ENCODE peak calls at places on chromosomes 2 and 18, in four cellular contexts. One of them, this sample, is unnamed.

GRCh38 chr2:30410217-30410616 is 36.8 kb upstream of the LCLAT1 start:
- DNase-seq in K562: no peak
- DNase-seq in Panc1: no peak
- DNase-seq in HCT116: no peak
- DNase-seq in this sample: peak; percentile 64

GRCh38 chr2:130762910-130763385 is 7.6 kb downstream of the AMER3 start:
- DNase-seq in K562: no peak
- DNase-seq in HCT116: no peak
- DNase-seq in Panc1: no peak
- DNase-seq in this sample: no peak

GRCh38 chr18:31102020-31102684 is at the start of gene DSC2:
- DNase-seq in Panc1: no peak
- DNase-seq in K562: peak; percentile 37
- DNase-seq in HCT116: no peak
- DNase-seq in this sample: peak; percentile 61

GRCh38 chr2:198127627-198128026 is 323.2 kb downstream of the PLCL1 start:
- DNase-seq in Panc1: peak; percentile 28
- DNase-seq in K562: peak; percentile 28
- DNase-seq in HCT116: peak; percentile 51
- DNase-seq in this sample: peak; percentile 56

GRCh38 chr18:76615065-76615733 is 120.2 kb upstream of the ZNF516 start:
- DNase-seq in HCT116: no peak
- DNase-seq in Panc1: no peak
- DNase-seq in K562: no peak
- DNase-seq in this sample: no peak

GRCh38 chr2:179936654-179937053 is 70.4 kb downstream of the CWC22 start:
- DNase-seq in HCT116: peak; percentile 29
- DNase-seq in Panc1: no peak
- DNase-seq in K562: peak; percentile 51
- DNase-seq in this sample: peak; percentile 74

GRCh38 chr18:71105078-71105819 is 816.4 kb downstream of the SOCS6 start:
- DNase-seq in HCT116: no peak
- DNase-seq in K562: no peak
- DNase-seq in Panc1: no peak
- DNase-seq in this sample: no peak

GRCh38 chr18:6401687-6402086 is 13.0 kb downstream of the L3MBTL4 start:
- DNase-seq in Panc1: no peak
- DNase-seq in K562: no peak
- DNase-seq in HCT116: no peak
- DNase-seq in this sample: no peak

GRCh38 chr2:168002021-168002553 is 245.3 kb downstream of the STK39 start:
- DNase-seq in Panc1: no peak
- DNase-seq in HCT116: no peak
- DNase-seq in K562: no peak
- DNase-seq in this sample: no peak

GRCh38 chr2:217817466-217818292 is 185.1 kb downstream of the TNS1 start:
- DNase-seq in K562: no peak
- DNase-seq in Panc1: no peak
- DNase-seq in HCT116: no peak
- DNase-seq in this sample: no peak

GRCh38 chr2:207126724-207127314 is 38.9 kb downstream of the KLF7 start:
- DNase-seq in HCT116: no peak
- DNase-seq in Panc1: no peak
- DNase-seq in K562: no peak
- DNase-seq in this sample: peak; percentile 18

GRCh38 chr2:161199885-161200284 is 39.7 kb downstream of the TANK start:
- DNase-seq in Panc1: no peak
- DNase-seq in HCT116: no peak
- DNase-seq in K562: no peak
- DNase-seq in this sample: no peak

GRCh38 chr2:128288781-128289180 is 29.9 kb downstream of the HS6ST1 start:
- DNase-seq in HCT116: no peak
- DNase-seq in K562: no peak
- DNase-seq in Panc1: no peak
- DNase-seq in this sample: no peak

GRCh38 chr18:46179306-46179705 is 75.1 kb downstream of the HAUS1 start:
- DNase-seq in K562: no peak
- DNase-seq in Panc1: no peak
- DNase-seq in HCT116: no peak
- DNase-seq in this sample: no peak

GRCh38 chr18:13688191-13689136 is 37.9 kb downstream of the FAM210A start:
- DNase-seq in K562: no peak
- DNase-seq in Panc1: no peak
- DNase-seq in HCT116: no peak
- DNase-seq in this sample: no peak

GRCh38 chr2:216713691-216714411 is 18.5 kb upstream of the IGFBP5 start:
- DNase-seq in Panc1: no peak
- DNase-seq in K562: no peak
- DNase-seq in HCT116: no peak
- DNase-seq in this sample: no peak

GRCh38 chr2:39649491-39649890 is 16.2 kb upstream of the TMEM178A start:
- DNase-seq in HCT116: no peak
- DNase-seq in Panc1: no peak
- DNase-seq in K562: no peak
- DNase-seq in this sample: no peak

GRCh38 chr2:10868465-10869314 is 43.0 kb upstream of the KCNF1 start:
- DNase-seq in Panc1: no peak
- DNase-seq in K562: no peak
- DNase-seq in HCT116: no peak
- DNase-seq in this sample: no peak

GRCh38 chr2:23566236-23567142 is 181.5 kb downstream of the KLHL29 start:
- DNase-seq in Panc1: no peak
- DNase-seq in HCT116: no peak
- DNase-seq in K562: peak; percentile 72
- DNase-seq in this sample: peak; percentile 24

DNA sequence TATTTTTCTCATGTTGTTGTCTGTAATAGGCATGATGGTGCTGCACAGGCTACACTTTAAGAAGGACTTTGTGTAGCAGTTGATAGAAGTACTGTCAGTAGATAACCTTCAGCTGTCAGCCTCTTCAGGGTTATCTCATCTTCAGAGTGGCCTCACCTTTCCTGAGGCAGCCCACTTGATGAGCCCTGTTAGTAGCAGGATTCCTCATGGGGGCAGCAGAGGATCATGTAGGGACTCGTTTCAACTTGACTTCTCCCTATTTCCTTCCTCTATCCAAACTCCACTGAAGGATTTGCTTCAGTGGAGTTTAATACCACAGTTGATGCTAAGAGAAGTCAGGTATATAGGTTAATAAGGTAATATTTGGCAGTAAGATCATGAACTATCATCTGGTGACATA is 530.3 kb upstream of the FSIP2 start:
- DNase-seq in Panc1: no peak
- DNase-seq in K562: no peak
- DNase-seq in HCT116: peak; percentile 45
- DNase-seq in this sample: peak; percentile 60
- TF ChIP-seq TCF7L2 in Panc1: no peak
- TF ChIP-seq TCF7L2 in K562: no peak
- TF ChIP-seq TCF7L2 in HCT116: no peak
- TF ChIP-seq TCF7L2 in this sample: no peak

GRCh38 chr2:219772697-219773096 is 145.3 kb downstream of the SLC4A3 start:
- DNase-seq in Panc1: no peak
- DNase-seq in K562: no peak
- DNase-seq in HCT116: no peak
- DNase-seq in this sample: no peak

GRCh38 chr2:219772103-219772502 is 144.7 kb downstream of the SLC4A3 start:
- DNase-seq in Panc1: no peak
- DNase-seq in K562: no peak
- DNase-seq in HCT116: no peak
- DNase-seq in this sample: no peak

GRCh38 chr2:219765236-219765635 is 137.8 kb downstream of the SLC4A3 start:
- DNase-seq in K562: no peak
- DNase-seq in HCT116: no peak
- DNase-seq in Panc1: no peak
- DNase-seq in this sample: no peak

GRCh38 chr2:219766658-219767057 is 139.2 kb downstream of the SLC4A3 start:
- DNase-seq in K562: no peak
- DNase-seq in HCT116: no peak
- DNase-seq in Panc1: no peak
- DNase-seq in this sample: no peak

DNA sequence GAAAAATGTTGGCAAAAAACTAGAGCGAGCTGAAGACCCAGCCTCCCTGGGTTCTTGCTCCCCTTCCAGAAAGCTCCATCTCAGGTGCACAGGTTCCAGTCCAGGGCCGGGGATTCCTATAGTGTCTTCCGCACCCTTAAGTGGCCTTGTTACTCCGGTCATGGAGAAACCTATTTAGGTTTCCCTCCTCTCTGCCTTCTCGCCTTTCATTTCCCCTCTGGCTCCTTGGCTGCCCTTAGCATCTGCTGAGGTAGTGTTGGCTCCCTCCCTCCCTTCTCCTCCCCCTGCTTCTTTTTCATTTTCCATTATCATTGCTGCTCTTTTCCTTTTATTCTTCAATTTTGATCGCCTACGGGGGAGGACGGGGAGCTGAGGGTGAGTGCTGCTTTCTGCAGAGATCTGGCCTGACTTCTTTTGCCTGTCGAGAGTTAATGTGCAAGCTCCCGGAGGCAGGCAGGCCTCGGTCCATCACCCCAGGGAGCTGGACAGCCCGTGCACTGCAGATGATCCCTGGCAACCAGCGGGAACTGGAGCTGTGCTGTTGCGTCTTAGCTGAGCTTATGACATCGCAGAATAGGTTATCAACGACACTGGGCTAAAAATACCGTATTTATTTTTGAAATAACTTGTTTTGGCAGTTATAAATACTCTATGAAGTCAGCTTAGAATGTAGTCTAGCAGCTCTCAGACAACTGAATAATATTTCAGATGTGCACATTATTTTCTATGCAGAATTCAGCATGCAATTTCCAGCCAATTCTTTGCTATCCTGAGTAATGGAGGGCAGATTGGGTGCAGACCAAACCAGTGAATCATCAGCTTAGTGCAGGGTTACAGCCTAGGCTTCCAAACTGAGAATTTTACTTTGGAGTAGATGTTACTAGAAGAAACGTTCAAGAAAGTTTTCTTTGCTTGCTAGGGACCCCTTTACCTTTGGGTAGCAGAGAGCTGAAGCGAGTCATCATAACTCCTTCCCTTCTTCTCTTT is 141.9 kb downstream of the SLC4A3 start:
- DNase-seq in HCT116: no peak
- DNase-seq in Panc1: no peak
- DNase-seq in K562: no peak
- DNase-seq in this sample: no peak
- TF ChIP-seq TCF7L2 in HCT116: no peak
- TF ChIP-seq TCF7L2 in Panc1: no peak
- TF ChIP-seq TCF7L2 in K562: no peak
- TF ChIP-seq TCF7L2 in this sample: no peak

GRCh38 chr18:72206814-72207213 is 337.3 kb downstream of the CBLN2 start:
- DNase-seq in Panc1: no peak
- DNase-seq in K562: no peak
- DNase-seq in HCT116: no peak
- DNase-seq in this sample: no peak
- TF ChIP-seq TCF7L2 in Panc1: no peak
- TF ChIP-seq TCF7L2 in K562: no peak
- TF ChIP-seq TCF7L2 in HCT116: no peak
- TF ChIP-seq TCF7L2 in this sample: no peak

DNA sequence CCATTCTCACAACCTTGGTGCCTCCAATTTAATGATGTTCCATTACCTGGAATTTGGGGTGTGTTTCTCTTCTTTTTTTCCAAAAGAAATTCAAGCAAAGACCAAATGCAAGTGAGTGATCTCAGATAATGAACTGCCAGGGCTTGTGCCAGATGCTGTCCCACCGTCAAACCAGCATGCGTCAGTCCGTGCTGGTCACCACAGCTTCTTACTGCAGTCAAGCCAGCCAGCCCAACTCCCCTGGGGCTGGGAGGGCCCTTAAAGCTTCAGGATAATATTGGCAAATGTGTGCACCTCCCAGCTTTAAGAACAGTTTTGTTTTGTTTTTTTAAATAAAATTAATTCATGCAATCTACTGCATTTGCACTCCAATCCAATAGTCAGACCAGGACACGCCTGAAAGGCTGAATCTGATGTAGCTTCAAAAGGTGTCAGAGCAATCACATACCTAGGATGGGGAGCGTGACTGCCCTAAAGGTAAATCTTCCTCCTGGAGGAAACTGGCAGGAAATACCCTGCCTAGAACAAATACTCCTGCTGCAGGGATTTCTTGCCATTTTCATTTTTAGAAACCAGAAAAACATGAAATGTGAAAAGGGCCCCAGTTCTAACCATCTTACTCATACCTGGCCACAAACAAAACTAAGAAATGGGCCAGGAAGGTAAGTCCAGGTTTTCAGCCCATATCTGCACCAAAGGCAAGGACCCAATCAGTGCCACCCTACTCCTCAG is 26.9 kb upstream of the SP3 start:
- DNase-seq in K562: no peak
- DNase-seq in HCT116: no peak
- DNase-seq in Panc1: no peak
- DNase-seq in this sample: no peak
- TF ChIP-seq TCF7L2 in K562: no peak
- TF ChIP-seq TCF7L2 in HCT116: no peak
- TF ChIP-seq TCF7L2 in Panc1: no peak
- TF ChIP-seq TCF7L2 in this sample: no peak

DNA sequence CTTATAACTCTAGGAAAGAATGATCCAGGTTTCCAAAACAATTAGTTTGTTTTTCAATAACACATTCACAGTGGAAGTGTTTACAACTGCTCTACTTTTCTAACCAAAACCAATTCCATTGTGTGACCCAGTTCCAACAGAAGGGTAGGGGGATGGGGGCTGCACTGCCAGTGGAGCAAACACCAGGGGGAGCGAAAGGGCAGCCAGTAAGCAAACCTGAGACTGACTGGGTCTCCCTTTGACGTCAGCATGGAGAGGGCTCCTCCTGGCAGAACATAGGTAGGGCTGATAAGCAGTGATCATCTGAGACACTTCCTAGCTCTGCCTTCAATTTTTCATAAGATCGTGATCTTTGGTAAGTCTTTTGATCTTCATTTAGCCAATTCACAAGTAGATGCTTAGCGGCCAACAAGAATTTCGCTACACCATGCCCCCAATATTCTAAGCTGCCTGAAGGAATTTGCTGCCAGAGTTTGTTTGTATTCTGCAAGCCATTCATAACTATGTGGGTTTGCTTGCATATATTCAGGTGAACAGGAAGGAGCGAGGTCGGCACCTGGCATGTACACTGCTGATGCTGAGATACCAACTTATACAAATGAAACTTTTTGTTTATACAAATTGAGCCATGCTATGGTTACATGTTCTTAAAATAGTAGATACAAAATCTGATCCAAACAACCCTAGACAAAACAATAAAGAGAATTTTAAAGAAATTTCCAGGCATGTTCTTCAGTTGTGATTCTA is 45.9 kb downstream of the ST6GAL2 start:
- DNase-seq in K562: peak; percentile 23
- DNase-seq in Panc1: no peak
- DNase-seq in HCT116: no peak
- DNase-seq in this sample: peak; percentile 19
- TF ChIP-seq TCF7L2 in K562: no peak
- TF ChIP-seq TCF7L2 in Panc1: no peak
- TF ChIP-seq TCF7L2 in HCT116: no peak
- TF ChIP-seq TCF7L2 in this sample: no peak

DNA sequence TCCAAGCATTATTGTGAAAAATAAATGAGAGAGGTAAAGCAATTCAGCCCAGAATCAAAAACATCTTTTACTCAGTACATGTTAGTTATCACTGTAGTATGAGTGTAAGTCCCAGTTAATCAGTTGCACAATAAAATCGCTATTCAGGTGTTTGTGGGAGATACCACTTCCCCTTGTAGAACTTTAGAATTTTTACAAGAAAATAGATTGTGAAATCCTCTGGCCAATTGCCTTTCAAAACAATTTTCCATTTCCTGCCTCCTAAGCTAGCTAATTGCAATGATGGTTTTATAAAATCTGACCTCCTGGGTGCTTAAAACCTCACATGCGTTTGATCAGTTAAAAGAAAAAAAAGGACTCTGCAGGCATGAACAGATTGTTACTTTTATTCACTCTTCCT is 332.5 kb downstream of the PID1 start:
- DNase-seq in Panc1: no peak
- DNase-seq in K562: no peak
- DNase-seq in HCT116: no peak
- DNase-seq in this sample: no peak
- TF ChIP-seq TCF7L2 in Panc1: no peak
- TF ChIP-seq TCF7L2 in K562: no peak
- TF ChIP-seq TCF7L2 in HCT116: no peak
- TF ChIP-seq TCF7L2 in this sample: no peak

This sample was measured in HepG2.